ENCODE peak calls at places on chromosomes 13 and 19, in four cellular contexts. B, X, Z and J are unnamed samples.

GRCh38 chr13:99805361-99805760 is 166.2 kb downstream of the ZIC5 start:
- DNase-seq in X (no peak), Z (no peak), B (no peak), J (no peak)

GRCh38 chr13:41263261-41263971 is at the start of gene MTRF1:
- DNase-seq in B (peak), X (peak), Z (peak), J (peak)

GRCh38 chr19:46009530-46010510 is 13.0 kb downstream of the PGLYRP1 start:
- DNase-seq in Z (peak), B (no peak), X (peak), J (peak)

GRCh38 chr19:41353466-41354342 is at the start of gene TGFB1:
- DNase-seq in X (peak), B (peak), Z (peak), J (peak)

GRCh38 chr13:98843482-98843877 is 91.0 kb upstream of the SLC15A1 start:
- DNase-seq in B (no peak), X (no peak), Z (no peak), J (no peak)

GRCh38 chr19:35436477-35437141 is 11.4 kb upstream of the FFAR2 start:
- DNase-seq in X (no peak), B (no peak), Z (no peak), J (peak)

GRCh38 chr19:40512473-40513344 is 45.9 kb downstream of the SPTBN4 start:
- DNase-seq in B (no peak), X (no peak), Z (no peak), J (no peak)

GRCh38 chr19:51372649-51373504 is at the start of gene NKG7:
- DNase-seq in Z (peak), B (peak), X (no peak), J (peak)

GRCh38 chr19:47479701-47480503 is 4.1 kb downstream of the KPTN start:
- DNase-seq in X (no peak), B (no peak), Z (peak), J (no peak)

GRCh38 chr19:47072323-47072722 is 23.9 kb upstream of the TMEM160 start:
- DNase-seq in Z (no peak), X (no peak), B (no peak), J (no peak)

GRCh38 chr19:1854542-1855039 is 6.3 kb upstream of the REXO1 start:
- DNase-seq in Z (no peak), B (no peak), X (no peak), J (peak)

GRCh38 chr13:85659493-85659892 is 139.7 kb downstream of the SLITRK6 start:
- DNase-seq in X (no peak), Z (no peak), B (no peak), J (peak)

GRCh38 chr13:51861728-51862300 is at the start of gene CCDC70:
- DNase-seq in B (no peak), Z (peak), X (no peak), J (no peak)

GRCh38 chr13:85040176-85040660 is 759.0 kb downstream of the SLITRK6 start:
- DNase-seq in B (no peak), X (no peak), Z (no peak), J (no peak)

GRCh38 chr13:36919833-36920611 is at the start of gene SMAD9:
- DNase-seq in Z (peak), X (peak), B (no peak), J (peak)

GRCh38 chr13:99733346-99733745 is 232.1 kb downstream of the TM9SF2 start:
- DNase-seq in B (no peak), Z (no peak), X (no peak), J (no peak)

GRCh38 chr19:10812902-10813404 is 23.1 kb downstream of the TMED1 start:
- DNase-seq in X (no peak), B (no peak), Z (peak), J (peak)
- TF ChIP-seq SPI1 in X (no peak), B (no peak), Z (peak), J (peak)

GRCh38 chr13:71290963-71291937 is 575.8 kb downstream of the DACH1 start:
- DNase-seq in B (peak), X (no peak), Z (no peak), J (peak)
- TF ChIP-seq SPI1 in B (no peak), X (no peak), Z (no peak), J (no peak)

DNA sequence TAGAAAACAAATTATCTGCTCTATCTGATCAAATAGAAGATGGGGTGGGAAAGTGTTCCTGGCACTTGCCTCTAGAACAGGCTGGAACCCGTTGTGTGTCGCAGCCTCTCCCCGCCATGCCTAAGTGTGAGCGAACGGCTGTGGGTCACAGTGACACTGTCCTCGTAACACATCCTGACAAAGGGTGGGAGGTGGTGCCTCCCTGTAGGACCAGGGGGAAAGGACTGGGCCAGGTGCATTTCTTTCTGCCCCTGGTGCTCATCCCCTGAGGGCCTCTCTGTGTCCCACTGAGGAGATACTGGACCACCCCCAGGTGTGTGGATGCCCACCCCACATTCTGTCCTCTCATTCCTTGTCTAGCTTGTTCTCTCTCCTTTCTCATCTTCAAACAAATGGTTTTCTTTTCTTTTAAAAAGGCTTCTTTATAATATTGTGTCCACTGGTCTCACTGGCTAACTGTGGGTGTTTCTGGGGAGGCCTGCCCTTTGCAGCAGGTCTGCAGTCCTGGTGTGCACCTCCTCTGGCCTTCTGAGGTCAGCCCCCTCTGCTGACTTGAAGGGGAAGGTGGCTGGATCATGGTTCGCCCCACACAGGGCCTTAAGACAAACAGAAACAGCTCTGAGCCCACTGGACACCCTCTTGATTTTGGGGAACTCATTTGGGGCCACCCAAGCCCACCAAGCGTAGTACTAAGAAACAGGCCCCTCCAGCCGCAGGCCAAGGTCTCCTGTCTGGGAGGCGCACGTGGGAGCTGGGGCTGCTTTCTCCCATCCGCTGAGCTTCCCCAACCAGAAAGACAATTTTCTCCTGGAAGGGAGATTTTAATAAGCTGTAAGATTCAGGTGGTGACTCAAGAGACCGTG is 152.5 kb upstream of the SOX1 start:
- DNase-seq in Z (no peak), B (no peak), X (no peak), J (no peak)
- TF ChIP-seq SPI1 in Z (no peak), B (no peak), X (no peak), J (no peak)

GRCh38 chr13:24040835-24041234 is 119.7 kb upstream of the SPATA13 start:
- DNase-seq in B (no peak), Z (no peak), X (no peak), J (no peak)

GRCh38 chr13:24039621-24040475 is 120.7 kb upstream of the SPATA13 start:
- DNase-seq in X (no peak), B (peak), Z (no peak), J (no peak)

GRCh38 chr13:24036115-24036514 is 124.4 kb upstream of the SPATA13 start:
- DNase-seq in B (no peak), Z (no peak), X (no peak), J (no peak)

GRCh38 chr13:24038846-24039330 is 121.6 kb upstream of the SPATA13 start:
- DNase-seq in B (no peak), X (no peak), Z (no peak), J (no peak)

DNA sequence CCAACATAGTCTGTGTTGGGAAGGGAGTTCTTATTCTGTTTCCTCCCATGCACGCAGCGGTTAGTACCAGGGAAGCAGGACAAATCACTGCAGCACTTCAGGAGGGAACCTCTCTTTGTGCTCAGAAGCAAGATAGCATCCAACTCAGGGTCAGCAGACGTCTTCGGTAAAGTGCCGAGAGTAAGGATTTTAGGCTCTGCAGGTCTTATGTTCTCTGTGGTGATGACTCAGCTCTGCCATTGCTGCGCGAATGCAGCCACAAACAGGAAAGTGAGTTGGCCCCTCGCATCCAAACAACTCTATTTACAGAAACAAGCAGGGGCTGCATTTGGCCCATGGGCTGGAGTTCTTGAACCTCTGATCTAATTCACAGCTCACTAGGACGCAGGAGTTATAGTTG is 122.1 kb upstream of the SPATA13 start:
- DNase-seq in B (no peak), Z (no peak), X (no peak), J (no peak)
- TF ChIP-seq SPI1 in B (no peak), Z (no peak), X (no peak), J (no peak)

DNA sequence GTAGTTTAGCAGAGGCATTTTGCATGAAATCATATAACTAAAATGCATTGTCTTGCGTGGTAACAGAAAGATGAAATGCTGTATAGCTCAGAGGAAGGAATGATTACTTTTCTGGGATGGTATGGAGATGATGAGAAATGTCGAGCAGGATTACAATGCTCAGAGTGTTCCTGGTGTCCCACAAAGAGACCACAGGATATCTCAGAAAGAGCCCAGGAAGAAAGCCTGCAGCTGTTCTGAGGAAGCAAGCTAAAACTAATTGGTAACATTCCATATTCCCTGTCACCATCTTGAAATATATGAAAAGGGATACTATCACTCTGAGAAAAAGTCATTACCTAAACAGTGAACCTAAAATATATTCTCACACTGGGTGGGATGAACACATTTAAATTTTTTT is 233.1 kb downstream of the POU4F1 start:
- DNase-seq in X (no peak), B (no peak), Z (no peak), J (no peak)
- TF ChIP-seq SPI1 in X (no peak), B (no peak), Z (no peak), J (no peak)